ENCODE peak calls at places on chromosomes 16 and 17, in seven cellular contexts. One of them, this sample, is unnamed.

GRCh38 chr16:8814095-8814806 is 16.6 kb downstream of the PMM2 start:
- ATAC-seq in K562: no peak
- ATAC-seq in HCT116: no peak
- ATAC-seq in GM23338: no peak
- ATAC-seq in GM12878: peak
- ATAC-seq in HepG2: no peak
- ATAC-seq in Panc1: no peak
- ATAC-seq in this sample: no peak

GRCh38 chr17:57860414-57860999 is 10.7 kb upstream of the MRPS23 start:
- ATAC-seq in K562: no peak
- ATAC-seq in HCT116: peak
- ATAC-seq in GM23338: no peak
- ATAC-seq in GM12878: no peak
- ATAC-seq in HepG2: peak
- ATAC-seq in Panc1: peak
- ATAC-seq in this sample: no peak

GRCh38 chr16:75189638-75190245 is 17.2 kb downstream of the CTRB2 start:
- ATAC-seq in K562: no peak
- ATAC-seq in HCT116: no peak
- ATAC-seq in GM23338: no peak
- ATAC-seq in GM12878: no peak
- ATAC-seq in HepG2: no peak
- ATAC-seq in Panc1: no peak
- ATAC-seq in this sample: no peak

GRCh38 chr16:54107803-54108202 is 178.8 kb downstream of the IRX3 start:
- ATAC-seq in K562: no peak
- ATAC-seq in HCT116: no peak
- ATAC-seq in GM23338: peak
- ATAC-seq in GM12878: no peak
- ATAC-seq in HepG2: no peak
- ATAC-seq in Panc1: no peak
- ATAC-seq in this sample: no peak

GRCh38 chr17:43011728-43012472 is 5.3 kb downstream of the IFI35 start:
- ATAC-seq in K562: peak
- ATAC-seq in HCT116: no peak
- ATAC-seq in GM23338: no peak
- ATAC-seq in GM12878: no peak
- ATAC-seq in HepG2: no peak
- ATAC-seq in Panc1: no peak
- ATAC-seq in this sample: no peak

GRCh38 chr17:72591500-72592241 is 470.9 kb downstream of the SOX9 start:
- ATAC-seq in K562: no peak
- ATAC-seq in HCT116: peak
- ATAC-seq in GM23338: peak
- ATAC-seq in GM12878: peak
- ATAC-seq in HepG2: peak
- ATAC-seq in Panc1: peak
- ATAC-seq in this sample: no peak

GRCh38 chr17:841313-841712 is 59.2 kb downstream of the MRM3 start:
- ATAC-seq in K562: no peak
- ATAC-seq in HCT116: no peak
- ATAC-seq in GM23338: no peak
- ATAC-seq in GM12878: no peak
- ATAC-seq in HepG2: no peak
- ATAC-seq in Panc1: no peak
- ATAC-seq in this sample: no peak

GRCh38 chr16:25372716-25373115 is 115.1 kb upstream of the ZKSCAN2 start:
- ATAC-seq in K562: peak
- ATAC-seq in HCT116: no peak
- ATAC-seq in GM23338: no peak
- ATAC-seq in GM12878: no peak
- ATAC-seq in HepG2: no peak
- ATAC-seq in Panc1: no peak
- ATAC-seq in this sample: no peak

GRCh38 chr17:79340286-79340685 is 265.7 kb downstream of the ENGASE start:
- ATAC-seq in K562: no peak
- ATAC-seq in HCT116: no peak
- ATAC-seq in GM23338: no peak
- ATAC-seq in GM12878: peak
- ATAC-seq in HepG2: no peak
- ATAC-seq in Panc1: no peak
- ATAC-seq in this sample: no peak

GRCh38 chr17:39208136-39208535 is 8.1 kb downstream of the RPL19 start:
- ATAC-seq in K562: no peak
- ATAC-seq in HCT116: no peak
- ATAC-seq in GM23338: no peak
- ATAC-seq in GM12878: peak
- ATAC-seq in HepG2: peak
- ATAC-seq in Panc1: no peak
- ATAC-seq in this sample: no peak

GRCh38 chr17:37361543-37361942 is 14.2 kb upstream of the C17orf78 start:
- ATAC-seq in K562: no peak
- ATAC-seq in HCT116: no peak
- ATAC-seq in GM23338: no peak
- ATAC-seq in GM12878: no peak
- ATAC-seq in HepG2: no peak
- ATAC-seq in Panc1: no peak
- ATAC-seq in this sample: no peak

GRCh38 chr17:37360632-37361031 is 15.2 kb upstream of the C17orf78 start:
- ATAC-seq in K562: no peak
- ATAC-seq in HCT116: no peak
- ATAC-seq in GM23338: no peak
- ATAC-seq in GM12878: no peak
- ATAC-seq in HepG2: no peak
- ATAC-seq in Panc1: no peak
- ATAC-seq in this sample: no peak

GRCh38 chr17:37359682-37360188 is 16.1 kb upstream of the C17orf78 start:
- ATAC-seq in K562: peak
- ATAC-seq in HCT116: peak
- ATAC-seq in GM23338: no peak
- ATAC-seq in GM12878: no peak
- ATAC-seq in HepG2: no peak
- ATAC-seq in Panc1: peak
- ATAC-seq in this sample: no peak

GRCh38 chr17:37358830-37359681 is 16.7 kb upstream of the C17orf78 start:
- ATAC-seq in K562: peak
- ATAC-seq in HCT116: peak
- ATAC-seq in GM23338: peak
- ATAC-seq in GM12878: peak
- ATAC-seq in HepG2: peak
- ATAC-seq in Panc1: peak
- ATAC-seq in this sample: peak

DNA sequence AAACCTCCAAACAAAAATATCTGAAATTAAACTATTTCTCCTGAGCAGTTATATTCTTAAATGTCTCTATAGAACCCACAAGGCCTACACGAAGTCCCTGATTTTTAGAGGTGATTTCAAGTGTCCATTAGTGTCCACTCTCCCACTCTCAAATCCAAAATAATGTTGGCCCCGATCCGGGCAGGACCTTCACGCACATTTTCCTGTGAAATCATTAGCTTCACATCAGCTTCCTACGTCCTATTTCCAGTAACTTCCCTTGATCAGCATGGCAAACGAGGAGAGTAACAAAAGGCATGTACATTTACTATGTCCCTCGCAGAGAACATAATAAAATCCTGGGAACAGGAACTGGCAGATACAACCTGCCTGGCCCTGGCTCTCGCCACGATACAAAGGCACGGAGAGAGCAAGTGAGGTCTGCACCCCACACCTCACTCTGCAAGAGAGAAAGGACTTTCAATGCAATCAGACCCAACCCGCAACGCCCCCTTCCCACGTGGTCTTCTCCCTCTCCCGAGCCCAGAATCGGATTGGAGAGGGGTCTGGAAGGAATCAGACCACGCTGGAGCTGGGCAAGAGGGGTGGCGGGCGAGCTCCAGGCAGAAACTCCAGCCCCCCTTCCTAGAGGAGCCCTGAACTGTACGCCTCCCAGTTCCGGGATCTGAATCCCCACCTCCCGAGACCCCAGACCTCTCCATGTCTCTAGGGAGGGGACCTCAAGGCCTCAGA is 17.5 kb upstream of the C17orf78 start:
- ATAC-seq in K562: peak
- ATAC-seq in HCT116: peak
- ATAC-seq in GM23338: peak
- ATAC-seq in GM12878: peak
- ATAC-seq in HepG2: peak
- ATAC-seq in Panc1: peak
- ATAC-seq in this sample: peak
- H3K4me3 ChIP-seq in K562: peak
- H3K4me3 ChIP-seq in HCT116: peak
- H3K4me3 ChIP-seq in GM23338: peak
- H3K4me3 ChIP-seq in GM12878: peak
- H3K4me3 ChIP-seq in HepG2: peak
- H3K4me3 ChIP-seq in Panc1: peak
- H3K4me3 ChIP-seq in this sample: peak

GRCh38 chr17:81323411-81323868 is 28.3 kb upstream of the SLC38A10 start:
- ATAC-seq in K562: no peak
- ATAC-seq in HCT116: no peak
- ATAC-seq in GM23338: no peak
- ATAC-seq in GM12878: no peak
- ATAC-seq in HepG2: no peak
- ATAC-seq in Panc1: no peak
- ATAC-seq in this sample: no peak

GRCh38 chr17:81323083-81323369 is 27.9 kb upstream of the SLC38A10 start:
- ATAC-seq in K562: peak
- ATAC-seq in HCT116: no peak
- ATAC-seq in GM23338: no peak
- ATAC-seq in GM12878: no peak
- ATAC-seq in HepG2: no peak
- ATAC-seq in Panc1: no peak
- ATAC-seq in this sample: no peak

GRCh38 chr17:81324177-81324905 is 29.2 kb upstream of the SLC38A10 start:
- ATAC-seq in K562: no peak
- ATAC-seq in HCT116: no peak
- ATAC-seq in GM23338: no peak
- ATAC-seq in GM12878: no peak
- ATAC-seq in HepG2: no peak
- ATAC-seq in Panc1: no peak
- ATAC-seq in this sample: no peak

GRCh38 chr17:81325974-81326358 is 30.9 kb upstream of the SLC38A10 start:
- ATAC-seq in K562: no peak
- ATAC-seq in HCT116: no peak
- ATAC-seq in GM23338: no peak
- ATAC-seq in GM12878: no peak
- ATAC-seq in HepG2: no peak
- ATAC-seq in Panc1: no peak
- ATAC-seq in this sample: no peak

DNA sequence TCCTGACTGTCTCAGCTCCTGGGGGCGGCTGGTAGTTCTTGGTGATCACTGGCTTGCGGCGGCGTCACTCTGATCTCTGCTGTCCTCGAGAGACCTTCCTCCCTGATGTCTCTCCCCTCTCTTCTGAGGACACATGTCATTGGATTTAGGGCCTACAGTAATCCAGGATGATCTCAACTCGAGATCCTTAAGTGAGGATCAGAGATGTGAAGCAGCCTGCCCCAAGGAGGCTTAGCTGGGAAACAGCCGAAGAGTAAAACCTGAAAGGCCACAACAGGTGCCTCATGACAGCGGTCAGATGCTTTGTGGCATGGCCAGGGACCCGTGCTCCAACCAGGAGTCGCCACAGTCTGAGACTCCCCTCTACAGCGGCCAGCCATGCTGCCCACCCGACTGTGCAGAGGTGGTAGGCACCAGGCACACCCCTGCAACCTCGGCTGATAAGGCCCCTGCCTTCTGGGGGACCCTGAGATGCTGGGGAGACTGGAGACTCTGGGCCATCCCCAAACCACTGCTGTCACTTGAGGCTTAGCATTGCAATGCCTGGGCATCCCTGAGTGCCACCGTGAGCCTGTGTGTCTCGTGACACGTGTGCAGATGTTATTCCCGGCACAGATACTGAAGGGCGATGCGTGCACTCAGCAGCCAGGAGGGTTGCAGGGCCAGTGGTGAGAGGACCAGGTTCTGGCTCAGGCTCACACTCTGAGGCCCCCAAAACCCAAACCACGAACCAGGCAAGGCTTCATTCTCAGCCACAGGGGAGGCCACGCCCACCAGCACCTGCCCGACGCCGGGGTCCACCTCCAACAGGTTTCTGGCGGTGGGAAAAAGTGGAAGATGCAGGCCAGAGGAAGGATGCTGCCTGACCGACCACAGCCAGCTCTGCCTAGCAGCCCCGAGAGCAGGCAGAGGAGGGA is 30.2 kb upstream of the SLC38A10 start:
- ATAC-seq in K562: no peak
- ATAC-seq in HCT116: no peak
- ATAC-seq in GM23338: no peak
- ATAC-seq in GM12878: no peak
- ATAC-seq in HepG2: no peak
- ATAC-seq in Panc1: no peak
- ATAC-seq in this sample: no peak
- H3K27ac ChIP-seq in K562: no peak
- H3K27ac ChIP-seq in HCT116: no peak
- H3K27ac ChIP-seq in GM23338: no peak
- H3K27ac ChIP-seq in GM12878: no peak
- H3K27ac ChIP-seq in HepG2: no peak
- H3K27ac ChIP-seq in Panc1: no peak
- H3K27ac ChIP-seq in this sample: no peak

GRCh38 chr16:11012841-11013240 is 68.5 kb downstream of the CLEC16A start:
- ATAC-seq in K562: no peak
- ATAC-seq in HCT116: no peak
- ATAC-seq in GM23338: no peak
- ATAC-seq in GM12878: no peak
- ATAC-seq in HepG2: no peak
- ATAC-seq in Panc1: no peak
- ATAC-seq in this sample: no peak

GRCh38 chr16:11011326-11011725 is 67.0 kb downstream of the CLEC16A start:
- ATAC-seq in K562: no peak
- ATAC-seq in HCT116: no peak
- ATAC-seq in GM23338: no peak
- ATAC-seq in GM12878: no peak
- ATAC-seq in HepG2: no peak
- ATAC-seq in Panc1: no peak
- ATAC-seq in this sample: no peak

GRCh38 chr16:11007714-11008240 is 63.4 kb downstream of the CLEC16A start:
- ATAC-seq in K562: no peak
- ATAC-seq in HCT116: no peak
- ATAC-seq in GM23338: no peak
- ATAC-seq in GM12878: no peak
- ATAC-seq in HepG2: no peak
- ATAC-seq in Panc1: no peak
- ATAC-seq in this sample: no peak

GRCh38 chr16:11009027-11009755 is 64.8 kb downstream of the CLEC16A start:
- ATAC-seq in K562: no peak
- ATAC-seq in HCT116: no peak
- ATAC-seq in GM23338: no peak
- ATAC-seq in GM12878: no peak
- ATAC-seq in HepG2: no peak
- ATAC-seq in Panc1: no peak
- ATAC-seq in this sample: no peak

GRCh38 chr16:11010576-11011221 is 66.3 kb downstream of the CLEC16A start:
- ATAC-seq in K562: no peak
- ATAC-seq in HCT116: no peak
- ATAC-seq in GM23338: no peak
- ATAC-seq in GM12878: no peak
- ATAC-seq in HepG2: no peak
- ATAC-seq in Panc1: no peak
- ATAC-seq in this sample: peak
- TF ChIP-seq POLR2AphosphoS5 in K562: no peak
- TF ChIP-seq POLR2AphosphoS5 in HCT116: no peak
- TF ChIP-seq POLR2AphosphoS5 in GM23338: no peak
- TF ChIP-seq POLR2AphosphoS5 in GM12878: no peak
- TF ChIP-seq POLR2AphosphoS5 in HepG2: no peak
- TF ChIP-seq POLR2AphosphoS5 in Panc1: no peak
- TF ChIP-seq POLR2AphosphoS5 in this sample: no peak

GRCh38 chr17:66466421-66466820 is 164.0 kb downstream of the PRKCA start:
- ATAC-seq in K562: no peak
- ATAC-seq in HCT116: no peak
- ATAC-seq in GM23338: no peak
- ATAC-seq in GM12878: no peak
- ATAC-seq in HepG2: no peak
- ATAC-seq in Panc1: no peak
- ATAC-seq in this sample: no peak
- H3K4me3 ChIP-seq in K562: no peak
- H3K4me3 ChIP-seq in HCT116: no peak
- H3K4me3 ChIP-seq in GM23338: no peak
- H3K4me3 ChIP-seq in GM12878: no peak
- H3K4me3 ChIP-seq in HepG2: no peak
- H3K4me3 ChIP-seq in Panc1: peak
- H3K4me3 ChIP-seq in this sample: no peak

This sample was measured in gastroesophageal sphincter.